ENCODE peak calls at places on chromosomes 11 and 22, in nine cellular contexts. F, N, M, Q, B, Z, H, A and Y are unnamed samples.

GRCh38 chr11:47412152-47412746 is 3.9 kb downstream of the SLC39A13 start:
- DNase-seq in Q (peak), F (peak), H (no peak), N (peak), A (peak), B (peak), M (no peak), Z (no peak), Y (no peak)

GRCh38 chr11:10041803-10042202 is 252.2 kb downstream of the SBF2 start:
- DNase-seq in M (no peak), F (no peak), A (no peak), Z (no peak), B (no peak), Q (no peak), H (no peak), N (no peak), Y (no peak)

GRCh38 chr11:131943296-131943695 is 572.9 kb downstream of the NTM start:
- DNase-seq in B (no peak), F (no peak), M (peak), H (no peak), N (no peak), A (no peak), Z (no peak), Q (no peak), Y (no peak)

GRCh38 chr22:28884754-28885375 is 1.5 kb downstream of the ZNRF3 start:
- DNase-seq in Z (no peak), F (no peak), H (no peak), M (no peak), B (no peak), N (no peak), Q (no peak), A (no peak), Y (no peak)

GRCh38 chr11:122791836-122792235 is 46.5 kb upstream of the CRTAM start:
- DNase-seq in F (peak), Z (no peak), N (no peak), H (no peak), Q (no peak), A (peak), B (no peak), M (no peak), Y (no peak)

GRCh38 chr11:92082652-92083051 is 142.0 kb upstream of the FAT3 start:
- DNase-seq in M (no peak), N (no peak), F (no peak), B (no peak), A (no peak), Z (no peak), H (no peak), Q (no peak), Y (no peak)

GRCh38 chr11:48055292-48056132 is 75.2 kb downstream of the PTPRJ start:
- DNase-seq in A (no peak), H (peak), Z (peak), B (peak), N (no peak), F (peak), M (no peak), Q (peak), Y (peak)

GRCh38 chr11:92035488-92035887 is 189.1 kb upstream of the FAT3 start:
- DNase-seq in M (no peak), Q (no peak), F (no peak), B (no peak), H (no peak), Z (no peak), N (no peak), A (no peak), Y (no peak)